ENCODE peak calls at places on chromosomes 6 and 20, in nine cellular contexts. I, P, B, C, V, Q, O, U and R are unnamed samples.

GRCh38 chr6:163922562-163922961 is 508.0 kb downstream of the QKI start:
- DNase-seq in I (no peak), P (no peak), B (no peak), C (no peak), V (no peak), Q (no peak), O (no peak), U (no peak), R (no peak)

GRCh38 chr6:34441526-34441925 is 15.7 kb upstream of the RPS10 start:
- DNase-seq in I (no peak), P (no peak), B (no peak), C (no peak), V (no peak), Q (no peak), O (no peak), U (no peak), R (no peak)

GRCh38 chr6:136927313-136927712 is 5.2 kb downstream of the SLC35D3 start:
- DNase-seq in I (no peak), P (no peak), B (no peak), C (no peak), V (peak; percentile 72), Q (no peak), O (no peak), U (no peak), R (peak; percentile 20)

GRCh38 chr6:52595000-52595795 is 18.3 kb upstream of the TRAM2 start:
- DNase-seq in I (no peak), P (no peak), B (no peak), C (no peak), V (peak; percentile 63), Q (no peak), O (peak; percentile 96), U (no peak), R (no peak)

GRCh38 chr20:19735446-19735845 is 22.6 kb upstream of the RIN2 start:
- DNase-seq in I (peak; percentile 52), P (peak; percentile 87), B (peak; percentile 86), C (peak; percentile 92), V (peak; percentile 73), Q (peak; percentile 73), O (peak; percentile 74), U (no peak), R (peak; percentile 50)

GRCh38 chr20:31849306-31849930 is 4.0 kb upstream of the FOXS1 start:
- DNase-seq in I (no peak), P (no peak), B (peak; percentile 86), C (no peak), V (no peak), Q (peak; percentile 85), O (no peak), U (no peak), R (peak; percentile 89)

GRCh38 chr20:47438464-47439381 is 63.0 kb upstream of the NCOA3 start:
- DNase-seq in I (peak; percentile 37), P (no peak), B (no peak), C (no peak), V (peak; percentile 68), Q (no peak), O (no peak), U (no peak), R (no peak)

GRCh38 chr20:63345328-63346100 is 15.6 kb downstream of the CHRNA4 start:
- DNase-seq in I (no peak), P (no peak), B (peak; percentile 67), C (no peak), V (no peak), Q (no peak), O (no peak), U (no peak), R (peak; percentile 23)

GRCh38 chr6:29602564-29603361 is 17.8 kb downstream of the OR2H2 start:
- DNase-seq in I (no peak), P (no peak), B (no peak), C (no peak), V (peak; percentile 93), Q (no peak), O (peak; percentile 16), U (no peak), R (no peak)

GRCh38 chr20:14219801-14220461 is 117.5 kb downstream of the FLRT3 start:
- DNase-seq in I (no peak), P (no peak), B (no peak), C (no peak), V (peak; percentile 94), Q (no peak), O (no peak), U (no peak), R (no peak)

GRCh38 chr6:11210386-11211138 is 21.9 kb downstream of the NEDD9 start:
- DNase-seq in I (peak; percentile 18), P (no peak), B (no peak), C (no peak), V (peak; percentile 61), Q (no peak), O (no peak), U (no peak), R (no peak)

GRCh38 chr6:11209941-11210340 is 22.5 kb downstream of the NEDD9 start:
- DNase-seq in I (no peak), P (no peak), B (no peak), C (no peak), V (no peak), Q (no peak), O (no peak), U (no peak), R (no peak)

GRCh38 chr6:11209369-11209768 is 23.1 kb downstream of the NEDD9 start:
- DNase-seq in I (no peak), P (no peak), B (no peak), C (no peak), V (no peak), Q (no peak), O (no peak), U (no peak), R (no peak)

GRCh38 chr6:11212625-11213024 is 19.8 kb downstream of the NEDD9 start:
- DNase-seq in I (peak; percentile 34), P (no peak), B (no peak), C (peak; percentile 82), V (no peak), Q (no peak), O (peak; percentile 86), U (no peak), R (no peak)

DNA sequence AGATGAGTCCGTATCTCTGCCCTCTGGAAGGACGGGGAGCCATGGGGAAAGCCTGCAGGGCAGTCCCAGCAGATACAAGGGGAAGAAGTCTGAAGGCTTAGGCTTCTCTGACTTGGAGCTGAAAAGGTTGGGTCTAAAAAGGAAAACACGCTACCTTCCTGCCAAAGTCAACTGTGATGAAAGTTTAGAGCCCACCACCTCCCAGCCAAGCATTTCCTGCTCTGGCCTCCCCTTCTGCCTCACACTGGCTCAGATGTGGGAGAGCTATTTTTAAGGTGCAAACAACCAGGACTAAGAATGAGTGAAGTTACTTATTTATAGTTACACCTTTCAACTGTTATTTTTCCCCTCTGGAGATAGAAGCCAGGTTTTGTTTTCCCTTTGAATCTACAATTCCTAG is 21.2 kb downstream of the NEDD9 start:
- DNase-seq in I (no peak), P (no peak), B (no peak), C (no peak), V (no peak), Q (no peak), O (no peak), U (no peak), R (no peak)
- H3K4me1 ChIP-seq in I (peaks cover 6% of the 10 kb centered on the region), P (peaks cover 69% of the 10 kb centered on the region), B (peaks cover 56% of the 10 kb centered on the region), C (peaks cover 75% of the 10 kb centered on the region), V (peaks cover 10% of the 10 kb centered on the region), Q (peaks cover 84% of the 10 kb centered on the region), O (peaks cover 33% of the 10 kb centered on the region), U (peaks cover 15% of the 10 kb centered on the region), R (peaks cover 60% of the 10 kb centered on the region)

DNA sequence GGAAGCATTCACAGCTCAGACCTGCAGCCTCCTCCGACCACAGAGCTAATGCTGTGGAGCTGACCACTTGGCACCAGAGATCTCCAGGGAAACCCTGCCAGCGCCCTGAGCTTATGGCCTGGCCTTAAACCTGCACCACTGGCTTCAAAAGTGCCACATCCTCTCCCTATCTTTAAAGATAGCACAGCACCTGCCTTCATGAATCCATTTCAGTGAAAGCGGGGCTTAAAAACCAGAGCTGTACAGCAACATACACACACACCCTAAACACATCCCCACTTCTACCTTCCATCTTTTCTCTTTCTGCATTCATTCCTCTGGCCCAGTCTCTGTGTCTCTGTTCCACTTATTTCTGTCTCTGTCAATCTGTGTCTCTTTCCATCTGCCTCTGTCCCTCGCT is 59.8 kb upstream of the CCDC167 start:
- DNase-seq in I (no peak), P (no peak), B (no peak), C (no peak), V (no peak), Q (no peak), O (no peak), U (no peak), R (no peak)
- H3K4me1 ChIP-seq in I (no peaks in the 10 kb centered on the region), P (no peaks in the 10 kb centered on the region), B (peaks cover 2% of the 10 kb centered on the region), C (no peaks in the 10 kb centered on the region), V (no peaks in the 10 kb centered on the region), Q (no peaks in the 10 kb centered on the region), O (peaks cover under 1% of the 10 kb centered on the region), U (peaks cover 18% of the 10 kb centered on the region), R (no peaks in the 10 kb centered on the region)

GRCh38 chr6:151900256-151900655 is 92.8 kb downstream of the ESR1 start:
- DNase-seq in I (no peak), P (no peak), B (no peak), C (no peak), V (no peak), Q (no peak), O (no peak), U (no peak), R (no peak)

GRCh38 chr6:151900897-151901485 is 93.5 kb downstream of the ESR1 start:
- DNase-seq in I (peak; percentile 29), P (peak; percentile 37), B (no peak), C (no peak), V (no peak), Q (no peak), O (no peak), U (no peak), R (no peak)

GRCh38 chr6:151905854-151906253 is 98.4 kb downstream of the ESR1 start:
- DNase-seq in I (no peak), P (no peak), B (no peak), C (no peak), V (no peak), Q (no peak), O (no peak), U (no peak), R (no peak)

GRCh38 chr6:151905072-151905471 is 97.6 kb downstream of the ESR1 start:
- DNase-seq in I (no peak), P (no peak), B (no peak), C (no peak), V (no peak), Q (no peak), O (no peak), U (no peak), R (no peak)

GRCh38 chr6:151904631-151905030 is 97.1 kb downstream of the ESR1 start:
- DNase-seq in I (no peak), P (no peak), B (no peak), C (no peak), V (no peak), Q (no peak), O (no peak), U (no peak), R (no peak)
- H3K4me1 ChIP-seq in I (no peaks in the 10 kb centered on the region), P (no peaks in the 10 kb centered on the region), B (no peaks in the 10 kb centered on the region), C (no peaks in the 10 kb centered on the region), V (no peaks in the 10 kb centered on the region), Q (no peaks in the 10 kb centered on the region), O (no peaks in the 10 kb centered on the region), U (no peaks in the 10 kb centered on the region), R (no peaks in the 10 kb centered on the region)

GRCh38 chr20:33401042-33401921 is at the start of gene CDK5RAP1:
- DNase-seq in I (peak; percentile 69), P (peak; percentile 91), B (peak; percentile 93), C (peak; percentile 88), V (peak; percentile 94), Q (peak; percentile 90), O (peak; percentile 94), U (peak; percentile 76), R (peak; percentile 86)
- H3K4me1 ChIP-seq in I (peaks cover 4% of the 10 kb centered on the region), P (peaks cover 12% of the 10 kb centered on the region), B (peaks cover 18% of the 10 kb centered on the region), C (peaks cover 22% of the 10 kb centered on the region), V (peaks cover 3% of the 10 kb centered on the region), Q (peaks cover 43% of the 10 kb centered on the region), O (peaks cover 6% of the 10 kb centered on the region), U (peaks cover 26% of the 10 kb centered on the region), R (peaks cover 25% of the 10 kb centered on the region)

GRCh38 chr6:6592836-6593235 is 4.3 kb downstream of the LY86 start:
- DNase-seq in I (no peak), P (no peak), B (no peak), C (no peak), V (no peak), Q (no peak), O (no peak), U (no peak), R (no peak)
- H3K4me1 ChIP-seq in I (no peaks in the 10 kb centered on the region), P (no peaks in the 10 kb centered on the region), B (peaks cover 5% of the 10 kb centered on the region), C (no peaks in the 10 kb centered on the region), V (no peaks in the 10 kb centered on the region), Q (peaks cover 6% of the 10 kb centered on the region), O (no peaks in the 10 kb centered on the region), U (peaks cover 69% of the 10 kb centered on the region), R (no peaks in the 10 kb centered on the region)